ENCODE peak calls at places on chromosomes 6 and 20, in five cellular contexts. R is CD8-positive, alpha-beta T cell; Q is lung; U is left lobe of liver; T is HEK293T. G is an unnamed sample.

GRCh38 chr6:5657684-5658429 is 348.9 kb downstream of the NRN1 start:
- DNase-seq in R (no peak), Q (no peak), U (no peak), T (no peak), G (no peak)

GRCh38 chr20:39661833-39662232 is 699.7 kb downstream of the DHX35 start:
- DNase-seq in R (no peak), Q (no peak), U (no peak), T (no peak), G (no peak)

GRCh38 chr6:123588546-123588895 is 48.2 kb downstream of the TRDN start:
- DNase-seq in R (no peak), Q (no peak), U (no peak), T (no peak), G (no peak)

GRCh38 chr6:85868685-85869084 is 226.0 kb upstream of the SYNCRIP start:
- DNase-seq in R (no peak), Q (no peak), U (no peak), T (no peak), G (no peak)

GRCh38 chr6:46849361-46849690 is 56.1 kb downstream of the MEP1A start:
- DNase-seq in R (no peak), Q (no peak), U (no peak), T (no peak), G (no peak)

GRCh38 chr20:884983-885952 is 30.9 kb downstream of the ANGPT4 start:
- DNase-seq in R (no peak), Q (no peak), U (no peak), T (no peak), G (no peak)

GRCh38 chr20:25867776-25868649 is 171.4 kb upstream of the ZNF337 start:
- DNase-seq in R (peak), Q (peak), U (peak), T (no peak), G (peak)

GRCh38 chr6:170147832-170148708 is 142.8 kb downstream of the DLL1 start:
- DNase-seq in R (peak), Q (no peak), U (no peak), T (no peak), G (no peak)

GRCh38 chr20:53606364-53606985 is 12.8 kb upstream of the ZNF217 start:
- DNase-seq in R (no peak), Q (no peak), U (peak), T (no peak), G (no peak)

GRCh38 chr6:158554611-158555361 is 5.1 kb upstream of the TMEM181 start:
- DNase-seq in R (no peak), Q (no peak), U (no peak), T (no peak), G (no peak)

GRCh38 chr6:35449287-35449881 is 2.8 kb upstream of the FANCE start:
- DNase-seq in R (no peak), Q (no peak), U (no peak), T (peak), G (peak)

GRCh38 chr6:87923389-87924050 is 124.1 kb upstream of the SPACA1 start:
- DNase-seq in R (no peak), Q (no peak), U (no peak), T (no peak), G (no peak)

GRCh38 chr20:44990425-44990824 is 24.1 kb downstream of the STK4 start:
- DNase-seq in R (no peak), Q (no peak), U (no peak), T (no peak), G (no peak)

GRCh38 chr6:37244430-37245310 is 12.9 kb upstream of the TBC1D22B start:
- DNase-seq in R (no peak), Q (peak), U (peak), T (no peak), G (no peak)

GRCh38 chr6:50824505-50824904 is 5.8 kb downstream of the TFAP2B start:
- DNase-seq in R (no peak), Q (no peak), U (no peak), T (no peak), G (no peak)

GRCh38 chr20:63587781-63588591 is 13.9 kb upstream of the HELZ2 start:
- DNase-seq in R (no peak), Q (no peak), U (no peak), T (no peak), G (no peak)

GRCh38 chr20:25272223-25273000 is 24.5 kb downstream of the PYGB start:
- DNase-seq in R (no peak), Q (no peak), U (peak), T (no peak), G (no peak)

GRCh38 chr20:10649080-10649816 is 24.6 kb downstream of the JAG1 start:
- DNase-seq in R (no peak), Q (no peak), U (no peak), T (no peak), G (peak)

GRCh38 chr6:107490568-107491058 is 696 bp downstream of the SOBP start:
- DNase-seq in R (no peak), Q (no peak), U (no peak), T (no peak), G (no peak)

GRCh38 chr6:138692058-138692977 is 81.3 kb upstream of the CCDC28A start:
- DNase-seq in R (peak), Q (peak), U (peak), T (peak), G (peak)

GRCh38 chr6:138250513-138251247 is 32.4 kb upstream of the PBOV1 start:
- DNase-seq in R (no peak), Q (peak), U (no peak), T (no peak), G (no peak)

GRCh38 chr20:1282966-1283365 is 16.9 kb downstream of the SNPH start:
- DNase-seq in R (no peak), Q (no peak), U (no peak), T (no peak), G (no peak)

GRCh38 chr20:36119537-36119936 is 35.0 kb upstream of the EPB41L1 start:
- DNase-seq in R (no peak), Q (no peak), U (no peak), T (no peak), G (no peak)

GRCh38 chr6:119340766-119341487 is 8.6 kb downstream of the MAN1A1 start:
- DNase-seq in R (no peak), Q (no peak), U (no peak), T (peak), G (no peak)

GRCh38 chr6:29792123-29793035 is 35.2 kb upstream of the HLA-G start:
- DNase-seq in R (peak), Q (peak), U (peak), T (peak), G (no peak)

GRCh38 chr6:154749341-154749740 is 16.1 kb downstream of the SCAF8 start:
- DNase-seq in R (no peak), Q (no peak), U (no peak), T (no peak), G (no peak)

GRCh38 chr6:142551145-142551811 is 249.5 kb downstream of the ADGRG6 start:
- DNase-seq in R (peak), Q (no peak), U (no peak), T (no peak), G (no peak)

GRCh38 chr6:25366785-25367657 is 87.8 kb downstream of the CARMIL1 start:
- DNase-seq in R (peak), Q (no peak), U (no peak), T (no peak), G (no peak)

GRCh38 chr6:158649289-158650143 is at the start of gene SYTL3:
- DNase-seq in R (peak), Q (peak), U (peak), T (no peak), G (no peak)

GRCh38 chr20:46316984-46317684 is 8.8 kb upstream of the CDH22 start:
- DNase-seq in R (no peak), Q (no peak), U (no peak), T (no peak), G (no peak)